ENCODE peak calls at places on chromosomes 1 and 21, in six cellular contexts. Y is ovary, I is H1, Z is esophagus squamous epithelium, G is Peyer's patch, O is spleen. H is an unnamed sample.
A peak's percentile ranks its signal among the peaks of the same experiment; 100 is the strongest.

GRCh38 chr1:110421159-110421777 is 13.8 kb upstream of the LAMTOR5 start:
- DNase-seq in Y (no peak), I (no peak), Z (no peak), G (peak; percentile 52), O (no peak), H (no peak)

GRCh38 chr1:169890761-169891538 is 2.7 kb downstream of the SCYL3 start:
- DNase-seq in Y (no peak), I (no peak), Z (no peak), G (no peak), O (no peak), H (no peak)

GRCh38 chr1:184805667-184806295 is 51.1 kb upstream of the EDEM3 start:
- DNase-seq in Y (peak; percentile 87), I (peak; percentile 69), Z (peak; percentile 15), G (peak; percentile 96), O (peak; percentile 94), H (peak; percentile 95)

GRCh38 chr1:42733415-42734200 is 6.4 kb downstream of the CLDN19 start:
- DNase-seq in Y (no peak), I (no peak), Z (no peak), G (no peak), O (no peak), H (no peak)

GRCh38 chr1:210826686-210827085 is 307.3 kb downstream of the KCNH1 start:
- DNase-seq in Y (no peak), I (no peak), Z (no peak), G (no peak), O (no peak), H (no peak)

GRCh38 chr1:233372218-233373125 is 44.9 kb downstream of the MAP3K21 start:
- DNase-seq in Y (no peak), I (no peak), Z (no peak), G (no peak), O (no peak), H (no peak)

GRCh38 chr1:2115922-2116341 is 65.7 kb downstream of the PRKCZ start:
- DNase-seq in Y (no peak), I (peak; percentile 51), Z (no peak), G (no peak), O (no peak), H (no peak)

GRCh38 chr1:116755036-116755435 is 806 bp downstream of the CD2 start:
- DNase-seq in Y (no peak), I (no peak), Z (no peak), G (no peak), O (no peak), H (no peak)

GRCh38 chr1:22932803-22933470 is 39.7 kb downstream of the LACTBL1 start:
- DNase-seq in Y (no peak), I (no peak), Z (no peak), G (peak; percentile 3), O (peak; percentile 34), H (peak; percentile 29)

GRCh38 chr1:237779356-237779755 is 111.4 kb downstream of the ZP4 start:
- DNase-seq in Y (no peak), I (no peak), Z (no peak), G (no peak), O (no peak), H (no peak)

GRCh38 chr21:31403596-31404333 is 59.7 kb upstream of the TIAM1 start:
- DNase-seq in Y (no peak), I (no peak), Z (no peak), G (no peak), O (no peak), H (no peak)

GRCh38 chr1:78715181-78715661 is 65.6 kb downstream of the IFI44 start:
- DNase-seq in Y (no peak), I (no peak), Z (no peak), G (no peak), O (no peak), H (no peak)

GRCh38 chr1:125118147-125118993 is 3933.6 kb downstream of the SRGAP2C start:
- DNase-seq in Y (no peak), I (no peak), Z (no peak), G (no peak), O (peak; percentile 56), H (no peak)

GRCh38 chr21:45987121-45987711 is 5.6 kb downstream of the COL6A1 start:
- DNase-seq in Y (peak; percentile 36), I (no peak), Z (no peak), G (no peak), O (peak; percentile 73), H (peak; percentile 69)

GRCh38 chr1:24282491-24282890 is 36.7 kb upstream of the GRHL3 start:
- DNase-seq in Y (no peak), I (no peak), Z (no peak), G (no peak), O (no peak), H (no peak)

GRCh38 chr1:24098907-24099637 is 12.9 kb downstream of the MYOM3 start:
- DNase-seq in Y (no peak), I (no peak), Z (no peak), G (no peak), O (no peak), H (no peak)

GRCh38 chr1:41662656-41663437 is 178.4 kb upstream of the EDN2 start:
- DNase-seq in Y (peak; percentile 48), I (no peak), Z (no peak), G (peak; percentile 54), O (peak; percentile 84), H (peak; percentile 79)

GRCh38 chr1:2475571-2475970 is 518 bp upstream of the PLCH2 start:
- DNase-seq in Y (no peak), I (no peak), Z (no peak), G (no peak), O (no peak), H (no peak)

GRCh38 chr21:26710155-26710554 is 135.1 kb downstream of the ADAMTS1 start:
- DNase-seq in Y (no peak), I (no peak), Z (no peak), G (no peak), O (no peak), H (no peak)

GRCh38 chr21:16125274-16125673 is 395.5 kb downstream of the USP25 start:
- DNase-seq in Y (no peak), I (no peak), Z (no peak), G (no peak), O (no peak), H (no peak)

GRCh38 chr1:228464487-228464983 is 22.6 kb upstream of the RNF187 start:
- DNase-seq in Y (peak; percentile 37), I (no peak), Z (peak; percentile 24), G (peak; percentile 92), O (peak; percentile 90), H (peak; percentile 78)

GRCh38 chr1:88029899-88030298 is 654.2 kb upstream of the PKN2 start:
- DNase-seq in Y (no peak), I (no peak), Z (no peak), G (no peak), O (no peak), H (no peak)

GRCh38 chr1:105872761-105873286 is 1183.7 kb upstream of the PRMT6 start:
- DNase-seq in Y (no peak), I (no peak), Z (no peak), G (no peak), O (no peak), H (no peak)

GRCh38 chr1:87334351-87335174 is 5.9 kb downstream of the LMO4 start:
- DNase-seq in Y (peak; percentile 33), I (no peak), Z (no peak), G (peak; percentile 51), O (peak; percentile 85), H (peak; percentile 67)

GRCh38 chr1:247113094-247113497 is 8.9 kb upstream of the ZNF669 start:
- DNase-seq in Y (no peak), I (no peak), Z (no peak), G (no peak), O (no peak), H (no peak)
- TF ChIP-seq POLR2A in Y (no peak), I (no peak), Z (no peak), G (no peak), O (no peak), H (no peak)

GRCh38 chr1:153662269-153662668 is 3.8 kb downstream of the SNAPIN start:
- DNase-seq in Y (no peak), I (no peak), Z (no peak), G (no peak), O (no peak), H (peak; percentile 10)
- H3K4me1 ChIP-seq in Y (peaks cover 2% of the 10 kb centered on the region), I (no peaks in the 10 kb centered on the region), Z (peaks cover 11% of the 10 kb centered on the region), G (peaks cover 9% of the 10 kb centered on the region), O (peaks cover 11% of the 10 kb centered on the region), H (peaks cover 14% of the 10 kb centered on the region)

DNA sequence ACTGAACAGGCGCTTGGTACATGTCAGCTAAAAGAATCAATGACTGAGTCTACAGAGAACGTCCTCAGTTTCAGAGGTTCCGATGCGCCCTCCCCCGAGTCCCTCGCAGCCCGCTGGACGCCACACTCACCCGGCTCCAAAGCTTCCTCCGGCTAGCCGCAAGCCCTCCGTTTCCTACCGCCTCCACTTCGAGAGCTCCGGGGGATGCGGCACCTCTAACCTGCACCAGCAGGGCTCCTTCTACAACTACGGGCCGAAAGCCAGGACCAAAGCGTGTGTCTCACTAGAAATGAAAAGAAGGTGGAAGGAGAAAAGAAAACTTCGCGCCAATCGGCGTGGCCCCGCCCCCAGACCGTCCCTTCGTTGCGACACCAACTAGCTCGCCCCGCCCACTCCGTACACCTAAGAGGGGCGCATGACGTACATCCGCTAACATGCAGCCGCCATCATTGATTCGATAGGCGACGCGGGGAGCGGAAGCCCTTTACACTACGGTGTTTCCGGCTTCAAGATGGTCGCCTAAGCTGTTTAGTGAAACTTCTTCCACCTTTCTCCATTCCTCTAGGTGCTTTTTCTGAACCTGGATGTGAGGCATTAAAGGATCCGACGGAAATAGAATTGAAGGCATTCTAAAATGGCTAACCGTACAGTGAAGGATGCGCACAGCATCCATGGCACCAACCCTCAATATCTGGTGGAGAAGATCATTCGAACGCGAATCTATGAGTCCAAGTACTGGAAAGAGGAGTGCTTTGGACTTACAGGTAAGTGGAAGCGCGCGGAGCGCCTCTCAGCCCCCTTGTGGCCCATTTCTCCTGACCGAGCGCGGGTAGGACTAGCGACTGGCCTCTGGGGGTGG is at the start of the genes ORC1 and PRPF38A:
- DNase-seq in Y (peak; percentile 97), I (peak; percentile 92), Z (peak; percentile 84), G (peak; percentile 99), O (peak; percentile 99), H (peak; percentile 99)
- TF ChIP-seq POLR2A in Y (peak; percentile 68), I (peak; percentile 97), Z (peak; percentile 6), G (peak; percentile 66), O (no peak), H (peak; percentile 67)

GRCh38 chr1:205701891-205702290 is 21.6 kb upstream of the SLC45A3 start:
- DNase-seq in Y (no peak), I (no peak), Z (no peak), G (no peak), O (peak; percentile 12), H (no peak)

GRCh38 chr1:205698921-205699320 is 18.6 kb upstream of the SLC45A3 start:
- DNase-seq in Y (no peak), I (no peak), Z (no peak), G (no peak), O (no peak), H (no peak)

GRCh38 chr1:205701405-205701804 is 21.1 kb upstream of the SLC45A3 start:
- DNase-seq in Y (no peak), I (no peak), Z (no peak), G (no peak), O (no peak), H (no peak)

GRCh38 chr1:205699416-205699815 is 19.1 kb upstream of the SLC45A3 start:
- DNase-seq in Y (no peak), I (no peak), Z (no peak), G (no peak), O (peak; percentile 16), H (no peak)

DNA sequence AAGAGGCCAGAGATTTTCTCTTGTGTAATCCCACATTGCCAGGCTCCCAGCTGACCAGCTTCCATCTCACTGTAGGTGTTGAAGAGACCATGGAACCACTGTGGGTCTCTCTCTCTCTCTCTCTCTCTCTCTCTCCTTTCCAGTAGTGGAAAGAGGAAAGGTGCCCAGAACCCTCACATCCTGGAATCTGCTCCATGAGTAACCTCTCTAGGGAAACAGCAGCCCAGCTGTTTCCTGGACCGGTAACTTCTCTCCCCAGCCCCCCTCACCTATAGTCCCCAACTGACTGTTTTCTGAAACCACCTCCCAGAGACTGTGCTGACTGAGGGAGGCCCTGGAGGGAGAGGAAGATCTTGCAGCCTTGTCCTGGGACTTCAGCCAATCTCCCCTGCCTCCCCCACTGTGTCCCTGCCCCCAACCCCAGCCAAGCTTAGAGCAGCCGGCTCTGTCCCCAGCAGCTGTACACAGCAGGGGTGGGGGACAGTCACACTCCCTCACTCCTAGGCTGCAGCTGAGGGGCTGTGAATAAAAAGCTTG is 20.6 kb upstream of the SLC45A3 start:
- DNase-seq in Y (no peak), I (no peak), Z (no peak), G (no peak), O (peak; percentile 56), H (no peak)
- H3K4me1 ChIP-seq in Y (no peaks in the 10 kb centered on the region), I (peaks cover 4% of the 10 kb centered on the region), Z (no peaks in the 10 kb centered on the region), G (no peaks in the 10 kb centered on the region), O (peaks cover 17% of the 10 kb centered on the region), H (no peaks in the 10 kb centered on the region)

H was measured in sigmoid colon.